ENCODE peak calls at places on chromosomes 4 and X, in five cellular contexts. One of them, this sample, is unnamed.
A peak's percentile ranks its signal among the peaks of the same experiment; 100 is the strongest.

GRCh38 chrX:1584237-1585011 is 7.0 kb upstream of the AKAP17A start:
- DNase-seq in Peyer's patch: no peak
- DNase-seq in heart right ventricle: no peak
- DNase-seq in CD4-positive, CD25-positive, alpha-beta regulatory T cell: no peak
- DNase-seq in CD8-positive, alpha-beta memory T cell: no peak
- DNase-seq in this sample: no peak

GRCh38 chrX:2345562-2345961 is 155.2 kb downstream of the DHRSX start:
- DNase-seq in Peyer's patch: no peak
- DNase-seq in heart right ventricle: no peak
- DNase-seq in CD4-positive, CD25-positive, alpha-beta regulatory T cell: no peak
- DNase-seq in CD8-positive, alpha-beta memory T cell: no peak
- DNase-seq in this sample: no peak

GRCh38 chr4:183254162-183254561 is 65.9 kb downstream of the CLDN22 start:
- DNase-seq in Peyer's patch: no peak
- DNase-seq in heart right ventricle: no peak
- DNase-seq in CD4-positive, CD25-positive, alpha-beta regulatory T cell: no peak
- DNase-seq in CD8-positive, alpha-beta memory T cell: no peak
- DNase-seq in this sample: no peak

GRCh38 chrX:17553451-17553850 is 178.5 kb downstream of the NHS start:
- DNase-seq in Peyer's patch: no peak
- DNase-seq in heart right ventricle: no peak
- DNase-seq in CD4-positive, CD25-positive, alpha-beta regulatory T cell: no peak
- DNase-seq in CD8-positive, alpha-beta memory T cell: no peak
- DNase-seq in this sample: no peak

GRCh38 chrX:106862972-106863688 is 40.0 kb downstream of the RIPPLY1 start:
- DNase-seq in Peyer's patch: peak; percentile 63
- DNase-seq in heart right ventricle: no peak
- DNase-seq in CD4-positive, CD25-positive, alpha-beta regulatory T cell: peak; percentile 25
- DNase-seq in CD8-positive, alpha-beta memory T cell: no peak
- DNase-seq in this sample: peak; percentile 13

GRCh38 chrX:153642313-153642654 is 4.7 kb upstream of the DUSP9 start:
- DNase-seq in Peyer's patch: no peak
- DNase-seq in heart right ventricle: no peak
- DNase-seq in CD4-positive, CD25-positive, alpha-beta regulatory T cell: no peak
- DNase-seq in CD8-positive, alpha-beta memory T cell: no peak
- DNase-seq in this sample: no peak

GRCh38 chrX:39779952-39780783 is 317.6 kb downstream of the BCOR start:
- DNase-seq in Peyer's patch: no peak
- DNase-seq in heart right ventricle: no peak
- DNase-seq in CD4-positive, CD25-positive, alpha-beta regulatory T cell: no peak
- DNase-seq in CD8-positive, alpha-beta memory T cell: no peak
- DNase-seq in this sample: no peak

GRCh38 chrX:111411591-111412371 is at the start of gene DCX:
- DNase-seq in Peyer's patch: no peak
- DNase-seq in heart right ventricle: no peak
- DNase-seq in CD4-positive, CD25-positive, alpha-beta regulatory T cell: no peak
- DNase-seq in CD8-positive, alpha-beta memory T cell: no peak
- DNase-seq in this sample: no peak

GRCh38 chr4:76902233-76902890 is 4.4 kb upstream of the SOWAHB start:
- DNase-seq in Peyer's patch: peak; percentile 71
- DNase-seq in heart right ventricle: no peak
- DNase-seq in CD4-positive, CD25-positive, alpha-beta regulatory T cell: no peak
- DNase-seq in CD8-positive, alpha-beta memory T cell: no peak
- DNase-seq in this sample: no peak

GRCh38 chr4:102196221-102196620 is 149.1 kb downstream of the SLC39A8 start:
- DNase-seq in Peyer's patch: no peak
- DNase-seq in heart right ventricle: no peak
- DNase-seq in CD4-positive, CD25-positive, alpha-beta regulatory T cell: no peak
- DNase-seq in CD8-positive, alpha-beta memory T cell: no peak
- DNase-seq in this sample: no peak

GRCh38 chr4:155903453-155903852 is at the start of gene TDO2:
- DNase-seq in Peyer's patch: no peak
- DNase-seq in heart right ventricle: no peak
- DNase-seq in CD4-positive, CD25-positive, alpha-beta regulatory T cell: no peak
- DNase-seq in CD8-positive, alpha-beta memory T cell: no peak
- DNase-seq in this sample: no peak

GRCh38 chr4:64353904-64354303 is 55.3 kb downstream of the TECRL start:
- DNase-seq in Peyer's patch: no peak
- DNase-seq in heart right ventricle: no peak
- DNase-seq in CD4-positive, CD25-positive, alpha-beta regulatory T cell: no peak
- DNase-seq in CD8-positive, alpha-beta memory T cell: no peak
- DNase-seq in this sample: no peak

GRCh38 chr4:6216588-6216987 is 16.2 kb upstream of the JAKMIP1 start:
- DNase-seq in Peyer's patch: no peak
- DNase-seq in heart right ventricle: no peak
- DNase-seq in CD4-positive, CD25-positive, alpha-beta regulatory T cell: no peak
- DNase-seq in CD8-positive, alpha-beta memory T cell: no peak
- DNase-seq in this sample: no peak

GRCh38 chr4:21790437-21791029 is 158.0 kb downstream of the KCNIP4 start:
- DNase-seq in Peyer's patch: no peak
- DNase-seq in heart right ventricle: no peak
- DNase-seq in CD4-positive, CD25-positive, alpha-beta regulatory T cell: peak; percentile 15
- DNase-seq in CD8-positive, alpha-beta memory T cell: no peak
- DNase-seq in this sample: no peak

GRCh38 chr4:90215286-90215685 is 88.1 kb downstream of the CCSER1 start:
- DNase-seq in Peyer's patch: no peak
- DNase-seq in heart right ventricle: no peak
- DNase-seq in CD4-positive, CD25-positive, alpha-beta regulatory T cell: peak; percentile 2
- DNase-seq in CD8-positive, alpha-beta memory T cell: no peak
- DNase-seq in this sample: no peak

GRCh38 chr4:7390366-7390765 is 44.4 kb downstream of the PSAPL1 start:
- DNase-seq in Peyer's patch: no peak
- DNase-seq in heart right ventricle: no peak
- DNase-seq in CD4-positive, CD25-positive, alpha-beta regulatory T cell: no peak
- DNase-seq in CD8-positive, alpha-beta memory T cell: no peak
- DNase-seq in this sample: no peak

GRCh38 chr4:118158946-118159345 is 124.7 kb downstream of the NDST3 start:
- DNase-seq in Peyer's patch: no peak
- DNase-seq in heart right ventricle: no peak
- DNase-seq in CD4-positive, CD25-positive, alpha-beta regulatory T cell: no peak
- DNase-seq in CD8-positive, alpha-beta memory T cell: no peak
- DNase-seq in this sample: no peak

GRCh38 chrX:119614776-119615175 is 8.6 kb upstream of the NKRF start:
- DNase-seq in Peyer's patch: no peak
- DNase-seq in heart right ventricle: no peak
- DNase-seq in CD4-positive, CD25-positive, alpha-beta regulatory T cell: no peak
- DNase-seq in CD8-positive, alpha-beta memory T cell: no peak
- DNase-seq in this sample: no peak

GRCh38 chrX:136269921-136270320 is 18.7 kb upstream of the MAP7D3 start:
- DNase-seq in Peyer's patch: no peak
- DNase-seq in heart right ventricle: no peak
- DNase-seq in CD4-positive, CD25-positive, alpha-beta regulatory T cell: no peak
- DNase-seq in CD8-positive, alpha-beta memory T cell: no peak
- DNase-seq in this sample: no peak

GRCh38 chr4:4383085-4383484 is 3.8 kb upstream of the NSG1 start:
- DNase-seq in Peyer's patch: no peak
- DNase-seq in heart right ventricle: no peak
- DNase-seq in CD4-positive, CD25-positive, alpha-beta regulatory T cell: no peak
- DNase-seq in CD8-positive, alpha-beta memory T cell: no peak
- DNase-seq in this sample: no peak

GRCh38 chrX:133668225-133668931 is 253.1 kb upstream of the GPC4 start:
- DNase-seq in Peyer's patch: no peak
- DNase-seq in heart right ventricle: no peak
- DNase-seq in CD4-positive, CD25-positive, alpha-beta regulatory T cell: no peak
- DNase-seq in CD8-positive, alpha-beta memory T cell: no peak
- DNase-seq in this sample: no peak

GRCh38 chr4:84631573-84631972 is 48.6 kb downstream of the CDS1 start:
- DNase-seq in Peyer's patch: no peak
- DNase-seq in heart right ventricle: no peak
- DNase-seq in CD4-positive, CD25-positive, alpha-beta regulatory T cell: no peak
- DNase-seq in CD8-positive, alpha-beta memory T cell: no peak
- DNase-seq in this sample: no peak

GRCh38 chrX:14496674-14497073 is 32.7 kb upstream of the GLRA2 start:
- DNase-seq in Peyer's patch: no peak
- DNase-seq in heart right ventricle: no peak
- DNase-seq in CD4-positive, CD25-positive, alpha-beta regulatory T cell: peak; percentile 11
- DNase-seq in CD8-positive, alpha-beta memory T cell: no peak
- DNase-seq in this sample: no peak

GRCh38 chr4:139762715-139763114 is 97.1 kb downstream of the MGST2 start:
- DNase-seq in Peyer's patch: no peak
- DNase-seq in heart right ventricle: no peak
- DNase-seq in CD4-positive, CD25-positive, alpha-beta regulatory T cell: no peak
- DNase-seq in CD8-positive, alpha-beta memory T cell: no peak
- DNase-seq in this sample: no peak

GRCh38 chr4:139763205-139763604 is 97.6 kb downstream of the MGST2 start:
- DNase-seq in Peyer's patch: no peak
- DNase-seq in heart right ventricle: no peak
- DNase-seq in CD4-positive, CD25-positive, alpha-beta regulatory T cell: no peak
- DNase-seq in CD8-positive, alpha-beta memory T cell: no peak
- DNase-seq in this sample: no peak

GRCh38 chr4:139763668-139764067 is 98.0 kb downstream of the MGST2 start:
- DNase-seq in Peyer's patch: no peak
- DNase-seq in heart right ventricle: no peak
- DNase-seq in CD4-positive, CD25-positive, alpha-beta regulatory T cell: no peak
- DNase-seq in CD8-positive, alpha-beta memory T cell: no peak
- DNase-seq in this sample: no peak

GRCh38 chr4:139764686-139765085 is 99.1 kb downstream of the MGST2 start:
- DNase-seq in Peyer's patch: no peak
- DNase-seq in heart right ventricle: peak; percentile 25
- DNase-seq in CD4-positive, CD25-positive, alpha-beta regulatory T cell: no peak
- DNase-seq in CD8-positive, alpha-beta memory T cell: no peak
- DNase-seq in this sample: no peak

GRCh38 chr4:139764192-139764591 is 98.6 kb downstream of the MGST2 start:
- DNase-seq in Peyer's patch: no peak
- DNase-seq in heart right ventricle: peak; percentile 44
- DNase-seq in CD4-positive, CD25-positive, alpha-beta regulatory T cell: no peak
- DNase-seq in CD8-positive, alpha-beta memory T cell: no peak
- DNase-seq in this sample: no peak
- H3K4me1 ChIP-seq in Peyer's patch: no peaks in the 10 kb centered on the region
- H3K4me1 ChIP-seq in heart right ventricle: peaks cover 48% of the 10 kb centered on the region
- H3K4me1 ChIP-seq in CD4-positive, CD25-positive, alpha-beta regulatory T cell: no peaks in the 10 kb centered on the region
- H3K4me1 ChIP-seq in CD8-positive, alpha-beta memory T cell: no peaks in the 10 kb centered on the region
- H3K4me1 ChIP-seq in this sample: no peaks in the 10 kb centered on the region

DNA sequence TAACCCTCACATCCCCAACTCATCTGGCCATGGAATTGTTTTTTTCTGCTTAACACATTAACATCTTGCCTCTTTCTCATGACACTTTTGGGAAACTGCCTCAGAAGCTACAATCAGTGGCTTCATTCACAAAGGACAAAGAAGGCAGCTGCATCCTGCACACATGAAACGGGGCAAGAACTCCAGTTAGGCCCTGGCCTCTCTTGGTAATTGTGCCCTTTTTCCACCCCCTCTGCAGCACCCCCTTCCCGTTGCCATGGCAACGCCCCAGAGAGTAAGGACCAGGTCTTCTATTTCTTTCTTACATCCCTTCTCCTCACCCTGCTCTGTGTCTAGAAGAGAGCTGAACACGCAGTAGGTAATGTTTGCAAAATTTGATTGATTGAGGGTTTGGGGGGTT is 103.5 kb downstream of the PDGFRA start:
- DNase-seq in Peyer's patch: no peak
- DNase-seq in heart right ventricle: no peak
- DNase-seq in CD4-positive, CD25-positive, alpha-beta regulatory T cell: no peak
- DNase-seq in CD8-positive, alpha-beta memory T cell: no peak
- DNase-seq in this sample: no peak
- H3K27ac ChIP-seq in Peyer's patch: no peak overlapping the region
- H3K27ac ChIP-seq in heart right ventricle: no peak overlapping the region
- H3K27ac ChIP-seq in CD4-positive, CD25-positive, alpha-beta regulatory T cell: no peak overlapping the region
- H3K27ac ChIP-seq in CD8-positive, alpha-beta memory T cell: no peak overlapping the region
- H3K27ac ChIP-seq in this sample: no peak overlapping the region

GRCh38 chr4:10007436-10007740 is 13.9 kb downstream of the SLC2A9 start:
- DNase-seq in Peyer's patch: no peak
- DNase-seq in heart right ventricle: no peak
- DNase-seq in CD4-positive, CD25-positive, alpha-beta regulatory T cell: no peak
- DNase-seq in CD8-positive, alpha-beta memory T cell: no peak
- DNase-seq in this sample: no peak

GRCh38 chr4:10006236-10006603 is 15.1 kb downstream of the SLC2A9 start:
- DNase-seq in Peyer's patch: peak; percentile 87
- DNase-seq in heart right ventricle: no peak
- DNase-seq in CD4-positive, CD25-positive, alpha-beta regulatory T cell: no peak
- DNase-seq in CD8-positive, alpha-beta memory T cell: no peak
- DNase-seq in this sample: no peak

GRCh38 chr4:10007772-10008171 is 13.5 kb downstream of the SLC2A9 start:
- DNase-seq in Peyer's patch: no peak
- DNase-seq in heart right ventricle: no peak
- DNase-seq in CD4-positive, CD25-positive, alpha-beta regulatory T cell: no peak
- DNase-seq in CD8-positive, alpha-beta memory T cell: no peak
- DNase-seq in this sample: no peak

GRCh38 chr4:10005632-10006031 is 15.7 kb downstream of the SLC2A9 start:
- DNase-seq in Peyer's patch: no peak
- DNase-seq in heart right ventricle: no peak
- DNase-seq in CD4-positive, CD25-positive, alpha-beta regulatory T cell: no peak
- DNase-seq in CD8-positive, alpha-beta memory T cell: no peak
- DNase-seq in this sample: no peak

DNA sequence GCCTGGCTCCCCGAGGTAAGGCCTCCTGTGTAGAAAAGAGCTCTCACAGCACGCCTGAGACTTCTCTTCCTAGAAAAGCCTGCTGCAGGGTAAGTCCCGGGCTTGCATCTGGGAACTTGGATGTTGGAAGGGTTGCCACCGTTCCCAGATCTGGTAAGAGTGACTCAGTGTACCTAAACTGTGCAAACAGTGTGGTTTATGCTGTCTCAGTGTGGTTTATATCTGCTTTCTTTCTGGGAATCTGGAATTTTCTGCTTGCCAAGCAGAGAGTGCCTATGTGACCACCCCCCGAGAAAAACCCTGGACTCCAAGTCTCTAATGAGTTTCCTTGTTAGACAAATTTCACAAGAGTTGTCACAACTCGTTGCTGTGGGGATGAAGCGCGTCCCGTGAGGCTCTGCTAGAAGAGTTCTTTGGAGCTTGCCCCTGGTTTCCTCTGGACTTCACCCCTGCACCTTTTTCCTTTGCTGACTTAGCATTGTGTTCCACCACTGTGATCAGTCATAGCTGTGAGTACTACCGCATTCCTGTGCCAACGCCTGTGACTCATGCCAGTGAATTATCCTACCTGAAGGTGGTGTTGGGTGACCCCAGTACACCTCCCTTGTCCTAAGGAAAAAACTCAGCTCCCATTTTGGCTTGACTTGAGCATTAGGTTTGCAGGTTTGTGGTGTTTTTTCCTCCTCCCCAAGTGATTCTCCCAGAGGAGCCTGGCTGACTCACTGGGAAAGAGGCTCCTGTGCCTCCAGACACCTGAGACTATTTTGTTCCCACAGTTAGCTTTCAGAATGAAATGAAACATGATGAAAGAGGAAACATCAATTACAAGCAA is 14.5 kb downstream of the SLC2A9 start:
- DNase-seq in Peyer's patch: peak; percentile 91
- DNase-seq in heart right ventricle: no peak
- DNase-seq in CD4-positive, CD25-positive, alpha-beta regulatory T cell: no peak
- DNase-seq in CD8-positive, alpha-beta memory T cell: no peak
- DNase-seq in this sample: no peak
- H3K4me3 ChIP-seq in Peyer's patch: peak overlapping the region; percentile 27
- H3K4me3 ChIP-seq in heart right ventricle: no peak overlapping the region
- H3K4me3 ChIP-seq in CD4-positive, CD25-positive, alpha-beta regulatory T cell: no peak overlapping the region
- H3K4me3 ChIP-seq in CD8-positive, alpha-beta memory T cell: no peak overlapping the region
- H3K4me3 ChIP-seq in this sample: no peak overlapping the region

GRCh38 chr4:37661643-37662221 is 24.4 kb downstream of the RELL1 start:
- DNase-seq in Peyer's patch: no peak
- DNase-seq in heart right ventricle: no peak
- DNase-seq in CD4-positive, CD25-positive, alpha-beta regulatory T cell: no peak
- DNase-seq in CD8-positive, alpha-beta memory T cell: no peak
- DNase-seq in this sample: no peak
- H3K4me1 ChIP-seq in Peyer's patch: peaks cover 6% of the 10 kb centered on the region
- H3K4me1 ChIP-seq in heart right ventricle: peaks cover 61% of the 10 kb centered on the region
- H3K4me1 ChIP-seq in CD4-positive, CD25-positive, alpha-beta regulatory T cell: peaks cover 4% of the 10 kb centered on the region
- H3K4me1 ChIP-seq in CD8-positive, alpha-beta memory T cell: peaks cover 8% of the 10 kb centered on the region
- H3K4me1 ChIP-seq in this sample: peaks cover 17% of the 10 kb centered on the region

This sample was measured in CD4-positive, alpha-beta memory T cell.